ENCODE peak calls at places on chromosome 1, in ten cellular contexts. S, V, A, G, M, R, Z, J, T and I are unnamed samples.

GRCh38 chr1:119782541-119783338 is 14.0 kb upstream of the HMGCS2 start:
- DNase-seq in S (no peak), R (no peak), G (no peak), Z (no peak), J (no peak), V (no peak), T (no peak), M (no peak), A (peak), I (no peak)

GRCh38 chr1:79790950-79791349 is 784.4 kb upstream of the ADGRL4 start:
- DNase-seq in J (no peak), G (no peak), V (no peak), A (no peak), Z (no peak), R (no peak), T (no peak), M (no peak), S (no peak), I (no peak)

GRCh38 chr1:66022904-66023620 is 230.4 kb downstream of the PDE4B start:
- DNase-seq in A (no peak), T (no peak), M (no peak), Z (no peak), G (no peak), V (no peak), R (no peak), J (no peak), S (no peak), I (no peak)

GRCh38 chr1:68140536-68140935 is 90.1 kb upstream of the DIRAS3 start:
- DNase-seq in T (no peak), R (no peak), V (no peak), S (no peak), Z (no peak), J (no peak), A (no peak), G (no peak), M (no peak), I (no peak)

GRCh38 chr1:53588053-53588779 is 129.0 kb downstream of the DMRTB1 start:
- DNase-seq in M (no peak), S (no peak), T (peak), A (no peak), R (no peak), V (no peak), Z (no peak), J (no peak), G (no peak), I (no peak)

GRCh38 chr1:94160811-94161210 is 39.9 kb upstream of the ABCA4 start:
- DNase-seq in A (no peak), J (peak), V (no peak), Z (no peak), M (no peak), T (no peak), G (no peak), R (no peak), S (no peak), I (no peak)

GRCh38 chr1:203607169-203607873 is 19.3 kb upstream of the ATP2B4 start:
- DNase-seq in R (no peak), A (no peak), M (peak), J (peak), S (no peak), Z (peak), T (no peak), V (no peak), G (no peak), I (no peak)

GRCh38 chr1:13652238-13652637 is 47.8 kb upstream of the PRDM2 start:
- DNase-seq in G (no peak), T (no peak), M (no peak), Z (no peak), A (no peak), V (no peak), S (no peak), J (no peak), R (no peak), I (no peak)

GRCh38 chr1:148354284-148354869 is 128.7 kb downstream of the PPIAL4G start:
- DNase-seq in A (no peak), R (no peak), Z (no peak), S (no peak), T (no peak), M (no peak), G (no peak), J (no peak), V (peak), I (no peak)

GRCh38 chr1:182633657-182634281 is 29.6 kb upstream of the RGS16 start:
- DNase-seq in J (no peak), A (no peak), S (no peak), V (peak), Z (no peak), G (no peak), M (peak), T (no peak), R (peak), I (no peak)

GRCh38 chr1:116690809-116691323 is 23.3 kb upstream of the IGSF3 start:
- DNase-seq in S (no peak), T (no peak), Z (no peak), A (no peak), V (no peak), M (no peak), J (no peak), G (no peak), R (no peak), I (no peak)

GRCh38 chr1:12617511-12617900 is 504 bp downstream of the DHRS3 start:
- DNase-seq in V (no peak), R (no peak), Z (no peak), M (peak), S (no peak), T (no peak), G (peak), A (no peak), J (no peak), I (peak)

GRCh38 chr1:218957971-218958370 is 215.7 kb upstream of the LYPLAL1 start:
- DNase-seq in V (no peak), J (no peak), A (no peak), G (no peak), R (no peak), M (no peak), Z (no peak), S (no peak), T (no peak), I (no peak)

GRCh38 chr1:214977133-214977532 is 105.4 kb upstream of the KCNK2 start:
- DNase-seq in M (no peak), G (no peak), V (no peak), T (no peak), A (no peak), S (no peak), J (no peak), R (no peak), Z (no peak), I (no peak)

GRCh38 chr1:246689409-246689997 is 34.7 kb upstream of the SCCPDH start:
- DNase-seq in G (peak), R (no peak), J (peak), T (no peak), M (peak), S (no peak), V (peak), Z (peak), A (no peak), I (peak)

GRCh38 chr1:200676829-200677228 is 7.1 kb upstream of the DDX59 start:
- DNase-seq in T (no peak), A (no peak), S (no peak), M (no peak), R (no peak), J (no peak), Z (no peak), G (no peak), V (no peak), I (no peak)

GRCh38 chr1:3670823-3671251 is 18.5 kb downstream of the TP73 start:
- DNase-seq in R (no peak), V (peak), Z (no peak), A (no peak), J (no peak), S (no peak), G (no peak), M (no peak), T (no peak), I (no peak)

GRCh38 chr1:49226758-49227157 is 450.1 kb upstream of the BEND5 start:
- DNase-seq in J (no peak), V (no peak), R (no peak), A (no peak), S (no peak), Z (no peak), T (no peak), M (no peak), G (no peak), I (no peak)

GRCh38 chr1:30132602-30133271 is 590.6 kb downstream of the MATN1 start:
- DNase-seq in S (no peak), T (no peak), A (no peak), Z (no peak), V (no peak), G (no peak), J (no peak), M (no peak), R (no peak), I (no peak)

GRCh38 chr1:40178200-40178599 is 17.0 kb downstream of the RLF start:
- DNase-seq in S (no peak), R (no peak), G (no peak), J (no peak), V (no peak), M (no peak), A (no peak), T (no peak), Z (no peak), I (no peak)

GRCh38 chr1:53734650-53735211 is 4.2 kb downstream of the GLIS1 start:
- DNase-seq in J (peak), A (no peak), T (no peak), M (no peak), S (no peak), V (no peak), R (no peak), G (no peak), Z (no peak), I (no peak)

GRCh38 chr1:182217071-182217470 is 155.6 kb upstream of the ZNF648 start:
- DNase-seq in J (peak), Z (no peak), R (no peak), M (no peak), A (no peak), S (no peak), V (no peak), G (no peak), T (no peak), I (no peak)

GRCh38 chr1:57831624-57832023 is 407.8 kb upstream of the DAB1 start:
- DNase-seq in R (no peak), A (no peak), T (no peak), M (no peak), V (no peak), Z (no peak), S (no peak), J (no peak), G (no peak), I (peak)

GRCh38 chr1:3907621-3908165 is 7.6 kb upstream of the C1orf174 start:
- DNase-seq in Z (no peak), J (no peak), G (no peak), R (no peak), M (no peak), S (no peak), A (no peak), T (no peak), V (no peak), I (no peak)

GRCh38 chr1:63322944-63323865 is 838 bp downstream of the FOXD3 start:
- DNase-seq in R (peak), V (peak), M (no peak), T (no peak), A (no peak), Z (peak), J (no peak), S (no peak), G (no peak), I (peak)

GRCh38 chr1:194466706-194467105 is 1280.3 kb upstream of the B3GALT2 start:
- DNase-seq in G (no peak), Z (no peak), A (no peak), S (no peak), R (no peak), M (no peak), V (no peak), J (no peak), T (no peak), I (no peak)
- TF ChIP-seq CTCF in G (no peak), Z (no peak), A (no peak), S (no peak), R (no peak), M (no peak), V (no peak), J (no peak), T (no peak), I (peak)

DNA sequence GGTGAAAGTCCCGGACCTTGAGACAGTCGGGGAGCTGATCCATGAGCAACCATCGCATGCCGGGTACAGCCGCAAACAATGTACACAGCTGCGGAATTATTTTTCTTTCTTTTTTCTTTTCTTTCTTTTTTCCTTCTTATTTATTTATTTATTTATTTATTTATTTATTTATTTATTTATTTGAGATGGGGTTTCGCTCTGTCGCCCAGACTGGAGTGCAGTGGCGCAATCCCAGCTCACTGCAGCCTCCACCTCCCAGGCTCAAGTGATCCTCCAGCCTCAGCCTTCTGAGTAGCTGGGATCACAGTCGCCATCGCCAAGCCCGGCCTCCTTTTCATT is 2.6 kb upstream of the PERM1 start:
- DNase-seq in R (no peak), S (no peak), Z (no peak), J (no peak), V (no peak), G (no peak), T (no peak), M (no peak), A (no peak), I (no peak)
- TF ChIP-seq CTCF in R (no peak), S (no peak), Z (no peak), J (no peak), V (no peak), G (no peak), T (no peak), M (peak), A (peak), I (peak)

GRCh38 chr1:16191916-16192545 is 20.4 kb downstream of the ARHGEF19 start:
- DNase-seq in M (no peak), G (no peak), A (no peak), Z (no peak), R (no peak), J (no peak), S (no peak), T (no peak), V (no peak), I (no peak)
- TF ChIP-seq CTCF in M (no peak), G (no peak), A (no peak), Z (no peak), R (no peak), J (no peak), S (no peak), T (no peak), V (no peak), I (no peak)

GRCh38 chr1:85168884-85169283 is 31.9 kb downstream of the SYDE2 start:
- DNase-seq in S (no peak), G (no peak), T (no peak), R (no peak), A (no peak), J (no peak), V (no peak), M (no peak), Z (no peak), I (no peak)
- TF ChIP-seq CTCF in S (no peak), G (no peak), T (no peak), R (no peak), A (no peak), J (no peak), V (no peak), M (no peak), Z (no peak), I (no peak)

DNA sequence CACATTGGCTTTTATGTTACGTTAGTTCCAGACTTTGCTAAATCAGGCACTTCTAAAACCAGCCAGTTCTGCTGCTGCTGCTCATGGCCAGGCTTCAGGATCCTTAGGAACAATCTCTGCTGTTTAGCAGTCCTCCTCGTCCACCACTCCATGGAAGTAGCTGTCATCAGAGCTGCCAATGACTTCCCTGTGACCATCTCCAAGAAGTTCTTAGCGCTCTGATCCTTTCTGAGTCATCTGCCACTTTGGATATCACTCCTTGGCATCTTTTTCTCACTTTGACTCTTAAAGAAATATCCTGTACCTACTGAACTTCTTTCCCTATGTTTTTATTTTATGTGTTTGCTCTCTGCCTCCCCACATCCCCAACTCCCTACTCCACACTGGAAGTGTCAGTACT is 14.7 kb upstream of the IRF2BP2 start:
- DNase-seq in S (no peak), J (no peak), V (no peak), A (no peak), M (no peak), T (no peak), G (no peak), Z (no peak), R (no peak), I (no peak)
- TF ChIP-seq CTCF in S (no peak), J (no peak), V (no peak), A (no peak), M (no peak), T (no peak), G (no peak), Z (no peak), R (no peak), I (no peak)

GRCh38 chr1:9731051-9731537 is 79.6 kb downstream of the PIK3CD start:
- DNase-seq in J (no peak), G (no peak), M (no peak), A (no peak), R (no peak), S (no peak), T (no peak), Z (no peak), V (no peak), I (no peak)

GRCh38 chr1:9728451-9729295 is 77.1 kb downstream of the PIK3CD start:
- DNase-seq in T (no peak), V (no peak), S (no peak), A (no peak), J (no peak), M (no peak), Z (no peak), G (no peak), R (no peak), I (no peak)

GRCh38 chr1:9729523-9729922 is 78.0 kb downstream of the PIK3CD start:
- DNase-seq in R (no peak), M (no peak), T (no peak), A (no peak), V (no peak), S (no peak), J (no peak), Z (no peak), G (no peak), I (no peak)

GRCh38 chr1:9731561-9731960 is 80.0 kb downstream of the PIK3CD start:
- DNase-seq in A (no peak), M (no peak), R (no peak), G (no peak), T (no peak), Z (no peak), V (no peak), S (no peak), J (no peak), I (no peak)

GRCh38 chr1:9730096-9730901 is 78.8 kb downstream of the PIK3CD start:
- DNase-seq in J (no peak), S (no peak), M (peak), Z (peak), R (no peak), A (no peak), T (no peak), V (no peak), G (no peak), I (no peak)
- TF ChIP-seq CTCF in J (no peak), S (no peak), M (no peak), Z (no peak), R (no peak), A (no peak), T (no peak), V (no peak), G (no peak), I (no peak)

GRCh38 chr1:233172201-233172600 is 123.3 kb downstream of the PCNX2 start:
- DNase-seq in R (no peak), M (no peak), S (no peak), T (no peak), Z (peak), J (peak), V (no peak), G (no peak), A (no peak), I (no peak)
- TF ChIP-seq CTCF in R (no peak), M (no peak), S (no peak), T (no peak), Z (no peak), J (peak), V (no peak), G (no peak), A (no peak), I (no peak)

GRCh38 chr1:191579019-191579418 is 579.2 kb upstream of the RGS18 start:
- DNase-seq in M (no peak), Z (no peak), T (no peak), A (no peak), S (no peak), J (no peak), G (no peak), V (no peak), R (no peak), I (no peak)
- TF ChIP-seq CTCF in M (no peak), Z (no peak), T (no peak), A (no peak), S (no peak), J (no peak), G (no peak), V (no peak), R (no peak), I (no peak)

GRCh38 chr1:37872692-37873091 is 13.3 kb upstream of the MTF1 start:
- DNase-seq in J (no peak), M (no peak), V (no peak), G (no peak), T (no peak), R (no peak), A (no peak), Z (no peak), S (no peak), I (no peak)

GRCh38 chr1:37879865-37880264 is 20.5 kb upstream of the MTF1 start:
- DNase-seq in S (no peak), T (no peak), Z (no peak), G (no peak), V (no peak), J (no peak), M (no peak), R (no peak), A (no peak), I (no peak)

GRCh38 chr1:37877991-37878544 is 18.7 kb upstream of the MTF1 start:
- DNase-seq in J (no peak), T (no peak), A (no peak), Z (no peak), V (no peak), R (no peak), M (no peak), S (no peak), G (no peak), I (no peak)

DNA sequence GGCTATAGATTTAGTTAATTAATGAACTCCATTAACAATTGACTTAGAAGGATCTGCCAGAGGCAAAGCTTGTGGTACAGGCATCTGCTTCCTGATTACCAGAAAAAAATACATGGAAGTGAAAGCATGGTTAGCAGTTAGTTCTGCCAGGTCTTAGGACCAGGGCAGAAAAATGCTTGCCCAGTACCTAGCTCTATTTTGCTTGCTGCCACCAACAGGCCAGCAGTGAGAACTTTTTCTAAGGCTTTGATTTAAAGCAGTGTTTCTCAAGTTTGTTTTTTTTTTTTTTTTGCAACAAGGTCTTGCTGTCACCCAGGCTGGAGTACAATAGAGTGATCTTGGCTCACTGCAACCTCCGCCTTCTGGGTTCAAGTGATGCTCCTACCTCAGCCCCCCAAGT is 16.4 kb upstream of the MTF1 start:
- DNase-seq in G (no peak), M (no peak), T (no peak), S (no peak), R (no peak), V (no peak), J (no peak), Z (no peak), A (no peak), I (no peak)
- TF ChIP-seq CTCF in G (no peak), M (no peak), T (no peak), S (no peak), R (no peak), V (no peak), J (peak), Z (no peak), A (no peak), I (no peak)

GRCh38 chr1:32234792-32235191 is 12.2 kb upstream of the FAM167B start:
- DNase-seq in Z (peak), S (no peak), V (peak), R (no peak), J (no peak), G (no peak), A (no peak), T (no peak), M (no peak), I (no peak)
- TF ChIP-seq CTCF in Z (no peak), S (no peak), V (no peak), R (no peak), J (no peak), G (no peak), A (no peak), T (no peak), M (no peak), I (no peak)